ENCODE peak calls at places on chromosomes 7 and 10, in five cellular contexts. H is left lung, V is IMR-90, N is AG09309, C is HFF-Myc. T is an unnamed sample.

GRCh38 chr7:74063223-74063641 is 20.4 kb upstream of the LIMK1 start:
- DNase-seq in C (no peak), V (no peak), N (no peak), H (peak), T (no peak)

GRCh38 chr10:98950106-98950505 is 285.5 kb downstream of the HPSE2 start:
- DNase-seq in V (no peak), H (no peak), C (no peak), N (no peak), T (no peak)

GRCh38 chr7:50359258-50359994 is 54.9 kb downstream of the IKZF1 start:
- DNase-seq in C (no peak), N (no peak), H (no peak), V (no peak), T (no peak)

GRCh38 chr7:19958309-19958896 is 185.0 kb upstream of the TMEM196 start:
- DNase-seq in C (no peak), V (peak), N (peak), H (no peak), T (no peak)

GRCh38 chr7:32531402-32531801 is 36.1 kb downstream of the AVL9 start:
- DNase-seq in N (no peak), V (no peak), H (no peak), C (no peak), T (no peak)

GRCh38 chr10:82221750-82222149 is 346.8 kb downstream of the NRG3 start:
- DNase-seq in H (no peak), N (no peak), V (no peak), C (no peak), T (no peak)

GRCh38 chr10:17597386-17597785 is 19.8 kb downstream of the HACD1 start:
- DNase-seq in C (no peak), H (no peak), N (no peak), V (no peak), T (no peak)

GRCh38 chr7:84939888-84940287 is 247.0 kb downstream of the SEMA3D start:
- DNase-seq in H (peak), C (no peak), V (no peak), N (no peak), T (peak)

GRCh38 chr7:50679218-50680007 is 103.3 kb downstream of the GRB10 start:
- DNase-seq in C (peak), H (no peak), V (peak), N (no peak), T (no peak)

GRCh38 chr7:2808891-2809660 is 35.0 kb downstream of the GNA12 start:
- DNase-seq in N (no peak), V (no peak), C (no peak), H (no peak), T (no peak)

GRCh38 chr7:74657692-74658170 is at the start of gene GTF2I:
- DNase-seq in V (no peak), C (no peak), N (no peak), H (peak), T (no peak)

GRCh38 chr7:89926721-89927120 is 227.5 kb upstream of the STEAP1 start:
- DNase-seq in C (no peak), N (no peak), V (no peak), H (no peak), T (no peak)

GRCh38 chr10:116587878-116588590 is 2.7 kb upstream of the PNLIPRP1 start:
- DNase-seq in C (no peak), V (no peak), H (no peak), N (no peak), T (no peak)

GRCh38 chr7:30135551-30136271 is 925 bp downstream of the MTURN start:
- DNase-seq in N (no peak), C (no peak), H (peak), V (peak), T (peak)

GRCh38 chr7:17007841-17008240 is 126.1 kb upstream of the AGR3 start:
- DNase-seq in V (no peak), H (no peak), N (no peak), C (no peak), T (no peak)

GRCh38 chr10:6416892-6417512 is 163.1 kb downstream of the PRKCQ start:
- DNase-seq in N (no peak), H (no peak), C (peak), V (peak), T (no peak)

GRCh38 chr10:17217661-17218306 is 10.3 kb upstream of the VIM start:
- DNase-seq in V (peak), H (no peak), N (peak), C (no peak), T (no peak)

GRCh38 chr10:56178210-56178609 is 182.8 kb downstream of the ZWINT start:
- DNase-seq in N (no peak), H (no peak), C (no peak), V (no peak), T (no peak)

GRCh38 chr10:76942556-76943416 is 694.8 kb downstream of the KCNMA1 start:
- DNase-seq in H (no peak), N (no peak), C (no peak), V (peak), T (no peak)

GRCh38 chr10:90318659-90319058 is 539.2 kb downstream of the HTR7 start:
- DNase-seq in V (no peak), C (no peak), N (no peak), H (no peak), T (no peak)

GRCh38 chr7:40604601-40605438 is 470.0 kb downstream of the SUGCT start:
- DNase-seq in H (peak), N (no peak), V (peak), C (no peak), T (peak)

GRCh38 chr10:129491123-129491734 is 24.2 kb downstream of the MGMT start:
- DNase-seq in N (no peak), C (no peak), V (peak), H (no peak), T (no peak)

GRCh38 chr7:67100956-67101361 is 104.3 kb downstream of the TYW1 start:
- DNase-seq in N (no peak), C (no peak), V (no peak), H (no peak), T (no peak)

GRCh38 chr7:86559096-86559495 is 84.6 kb upstream of the GRM3 start:
- DNase-seq in C (no peak), H (no peak), V (no peak), N (no peak), T (no peak)

GRCh38 chr10:14184841-14185500 is 145.8 kb downstream of the FRMD4A start:
- DNase-seq in H (no peak), V (peak), C (no peak), N (no peak), T (peak)

GRCh38 chr10:63115732-63116383 is 17.3 kb upstream of the NRBF2 start:
- DNase-seq in C (no peak), H (no peak), N (peak), V (peak), T (no peak)

GRCh38 chr10:47223236-47223635 is 76.8 kb upstream of the GDF10 start:
- DNase-seq in N (no peak), H (no peak), C (no peak), V (no peak), T (no peak)

GRCh38 chr7:29806131-29806792 is at the start of gene WIPF3:
- DNase-seq in C (no peak), H (peak), V (no peak), N (no peak), T (no peak)

GRCh38 chr10:121436630-121437311 is 161.5 kb downstream of the FGFR2 start:
- DNase-seq in V (no peak), H (no peak), C (no peak), N (no peak), T (no peak)
- H3K4me3 ChIP-seq in V (no peak), H (no peak), C (no peak), N (no peak), T (no peak)

GRCh38 chr10:4545077-4545476 is 280.9 kb upstream of the AKR1E2 start:
- DNase-seq in C (no peak), V (no peak), N (no peak), H (no peak), T (no peak)

GRCh38 chr10:4538016-4538415 is 288.0 kb upstream of the AKR1E2 start:
- DNase-seq in V (no peak), H (no peak), N (no peak), C (no peak), T (no peak)

GRCh38 chr10:4546500-4546899 is 279.5 kb upstream of the AKR1E2 start:
- DNase-seq in H (no peak), N (peak), C (peak), V (peak), T (no peak)

GRCh38 chr10:4543943-4544540 is 282.0 kb upstream of the AKR1E2 start:
- DNase-seq in C (no peak), V (no peak), N (no peak), H (no peak), T (no peak)

GRCh38 chr10:4541292-4541691 is 284.7 kb upstream of the AKR1E2 start:
- DNase-seq in H (no peak), V (peak), N (peak), C (peak), T (no peak)
- H3K4me3 ChIP-seq in H (no peak), V (no peak), N (no peak), C (no peak), T (no peak)

DNA sequence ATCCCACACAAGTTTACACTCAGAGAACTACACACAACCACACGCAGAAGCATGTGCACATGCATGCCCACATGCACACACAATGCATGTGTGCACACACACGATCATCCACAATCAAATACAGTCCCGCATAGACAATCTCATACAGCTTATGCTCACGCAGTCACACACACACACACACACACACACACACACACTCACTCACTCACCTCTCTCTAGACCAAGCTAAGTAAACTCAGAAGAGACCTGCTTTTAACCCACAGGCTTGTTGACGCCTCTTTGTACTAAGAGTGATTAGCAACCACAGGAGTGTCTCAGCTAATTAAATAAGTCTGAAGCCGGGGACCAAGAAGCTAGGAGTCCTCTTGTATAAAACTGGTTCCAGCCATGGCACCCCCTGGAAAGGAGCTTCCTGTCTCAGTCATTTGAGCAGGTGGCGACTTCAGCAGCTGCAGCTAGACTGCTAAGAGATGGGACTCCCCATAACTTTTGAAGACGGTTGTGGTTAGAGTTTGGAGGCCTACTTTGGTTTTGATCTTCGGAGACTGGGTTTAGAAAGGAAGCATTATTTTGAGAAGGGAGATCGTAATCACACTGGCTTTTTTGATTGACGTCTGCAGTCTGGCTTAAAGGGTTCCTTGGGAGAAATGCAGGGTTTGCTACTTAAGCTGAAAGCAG is 82.3 kb upstream of the ADRB1 start:
- DNase-seq in N (no peak), V (no peak), C (no peak), H (no peak), T (peak)
- H3K4me3 ChIP-seq in N (no peak), V (no peak), C (no peak), H (no peak), T (no peak)

GRCh38 chr7:43884617-43885016 is 15.3 kb upstream of the MRPS24 start:
- DNase-seq in C (no peak), V (no peak), N (no peak), H (no peak), T (no peak)

GRCh38 chr7:43895847-43896415 is 10.5 kb downstream of the URGCP start:
- DNase-seq in N (no peak), C (no peak), V (no peak), H (no peak), T (no peak)

GRCh38 chr7:43888983-43889945 is 17.1 kb downstream of the URGCP start:
- DNase-seq in N (no peak), H (no peak), V (peak), C (no peak), T (no peak)

GRCh38 chr7:43891069-43891955 is 15.1 kb downstream of the URGCP start:
- DNase-seq in N (no peak), C (no peak), V (no peak), H (no peak), T (no peak)

GRCh38 chr7:43890468-43890867 is 15.9 kb downstream of the URGCP start:
- DNase-seq in V (no peak), N (no peak), H (no peak), C (no peak), T (no peak)
- H3K4me3 ChIP-seq in V (no peak), N (no peak), H (no peak), C (no peak), T (no peak)

GRCh38 chr10:103673616-103674015 is 180.1 kb downstream of the NEURL1 start:
- DNase-seq in V (no peak), H (no peak), N (no peak), C (no peak), T (no peak)

GRCh38 chr10:103672345-103672744 is 178.8 kb downstream of the NEURL1 start:
- DNase-seq in N (no peak), H (no peak), V (no peak), C (no peak), T (no peak)

GRCh38 chr10:103669944-103670343 is 176.4 kb downstream of the NEURL1 start:
- DNase-seq in N (no peak), V (no peak), H (no peak), C (no peak), T (no peak)

GRCh38 chr10:103671126-103671525 is 177.6 kb downstream of the NEURL1 start:
- DNase-seq in H (no peak), N (no peak), C (no peak), V (no peak), T (no peak)

GRCh38 chr10:103671561-103671960 is 178.1 kb downstream of the NEURL1 start:
- DNase-seq in V (no peak), H (no peak), C (no peak), N (no peak), T (no peak)
- H3K4me3 ChIP-seq in V (no peak), H (no peak), C (no peak), N (no peak), T (no peak)

GRCh38 chr7:65974191-65974801 is 7.7 kb downstream of the GUSB start:
- DNase-seq in H (no peak), C (no peak), V (no peak), N (no peak), T (no peak)

GRCh38 chr7:65975814-65976445 is 6.1 kb downstream of the GUSB start:
- DNase-seq in N (no peak), C (no peak), H (no peak), V (no peak), T (no peak)

GRCh38 chr7:65972976-65973375 is 9.0 kb downstream of the GUSB start:
- DNase-seq in V (no peak), C (no peak), H (no peak), N (no peak), T (no peak)

GRCh38 chr7:65976659-65977196 is 5.3 kb downstream of the GUSB start:
- DNase-seq in N (no peak), C (no peak), H (no peak), V (no peak), T (no peak)

DNA sequence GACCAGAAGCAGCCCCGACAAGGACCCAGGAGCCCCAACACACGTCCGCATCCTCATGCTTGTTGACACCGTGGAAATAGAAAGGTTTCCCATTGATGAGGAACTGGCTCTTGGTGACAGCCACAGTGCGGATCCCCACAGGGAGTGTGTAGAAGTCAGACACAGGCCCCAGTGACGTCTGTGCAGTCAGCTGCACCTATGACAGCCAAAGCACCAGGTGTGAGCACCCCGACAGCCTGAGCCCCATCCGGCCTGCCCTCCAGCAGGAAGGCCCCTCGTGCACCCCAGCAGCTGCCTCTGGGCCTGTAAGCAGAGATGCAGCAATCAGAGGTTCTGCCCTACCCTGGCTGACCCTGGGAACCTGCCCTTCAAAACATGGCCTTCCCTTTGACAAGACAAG is 7.1 kb downstream of the GUSB start:
- DNase-seq in C (no peak), V (no peak), N (no peak), H (no peak), T (no peak)
- H3K4me3 ChIP-seq in C (no peak), V (no peak), N (no peak), H (no peak), T (no peak)

GRCh38 chr10:133226251-133226808 is 3.7 kb upstream of the UTF1 start:
- DNase-seq in V (no peak), N (no peak), H (no peak), C (no peak), T (no peak)

GRCh38 chr10:133224076-133224475 is 5.9 kb upstream of the UTF1 start:
- DNase-seq in C (no peak), H (no peak), V (no peak), N (no peak), T (no peak)

GRCh38 chr10:133227256-133227655 is 2.8 kb upstream of the UTF1 start:
- DNase-seq in C (no peak), V (no peak), N (no peak), H (no peak), T (no peak)

GRCh38 chr10:133225707-133226191 is 4.3 kb upstream of the UTF1 start:
- DNase-seq in H (no peak), V (no peak), C (no peak), N (no peak), T (peak)

DNA sequence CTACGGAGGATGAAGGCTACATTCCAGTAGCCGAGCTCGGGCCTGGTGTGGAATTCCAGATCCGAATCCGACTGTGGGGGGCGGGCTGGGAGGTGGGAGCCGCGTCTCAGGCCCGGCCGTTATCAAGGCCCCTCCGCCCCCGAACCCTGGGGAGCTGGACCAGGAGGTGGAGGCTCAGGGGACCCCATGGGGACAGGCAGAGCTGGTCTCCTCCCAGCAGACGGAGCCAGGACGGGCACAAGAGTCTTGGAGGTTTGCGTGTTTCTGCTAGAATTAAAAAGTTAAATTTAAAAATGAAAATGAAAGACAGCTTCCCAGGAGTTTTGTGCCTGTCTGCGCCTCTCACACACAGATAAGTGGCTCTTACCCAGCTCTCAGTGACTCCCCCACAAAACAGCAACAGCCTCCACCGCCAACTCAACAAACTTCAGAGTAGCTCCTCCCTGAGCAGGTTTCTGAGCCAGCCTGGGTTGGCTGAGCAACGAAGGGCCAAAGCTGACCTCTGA is 5.1 kb upstream of the UTF1 start:
- DNase-seq in N (no peak), H (no peak), V (no peak), C (no peak), T (no peak)
- H3K4me3 ChIP-seq in N (no peak), H (peak), V (no peak), C (no peak), T (peak)

DNA sequence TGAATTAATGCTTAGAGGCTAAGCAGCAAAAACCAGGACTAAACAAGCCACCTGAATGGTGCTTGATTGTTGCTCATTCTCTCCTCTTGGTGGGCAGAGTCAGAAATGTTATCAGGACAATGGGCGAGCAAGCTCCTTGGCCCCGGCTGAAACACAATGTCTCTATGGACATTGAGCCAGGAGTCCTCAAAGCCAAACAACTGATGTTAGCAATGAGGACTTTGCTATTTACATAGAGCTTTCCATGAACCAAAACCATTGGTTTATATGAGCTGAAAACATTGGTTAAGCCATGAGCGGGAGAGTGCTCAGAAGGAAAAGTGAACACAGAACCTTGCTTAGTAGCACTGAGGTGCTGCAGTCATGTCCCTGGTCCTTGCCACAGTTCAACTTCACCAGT is 21.5 kb upstream of the NPVF start:
- DNase-seq in H (no peak), V (no peak), C (no peak), N (no peak), T (no peak)
- H3K4me3 ChIP-seq in H (no peak), V (no peak), C (no peak), N (no peak), T (no peak)

DNA sequence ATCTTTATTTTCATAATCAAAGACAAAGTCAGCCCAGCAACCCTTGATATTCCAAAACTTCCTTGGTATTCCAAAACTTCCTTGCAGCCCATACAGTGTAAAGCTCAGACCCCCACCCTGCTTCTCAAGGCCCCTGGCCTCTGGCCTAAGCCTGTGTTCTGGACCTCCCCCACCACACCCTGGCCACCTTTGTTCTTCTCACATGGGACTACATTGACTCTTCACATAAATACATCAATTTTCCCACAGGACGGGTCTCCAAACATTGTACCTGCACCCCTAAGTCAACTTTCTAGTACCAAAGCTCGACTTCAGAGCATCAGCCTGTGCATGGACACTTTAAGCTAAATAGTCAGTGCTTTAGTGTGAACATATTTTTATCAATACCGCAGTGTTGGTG is 40.7 kb downstream of the DRGX start:
- DNase-seq in C (no peak), V (no peak), H (no peak), N (no peak), T (no peak)
- H3K4me3 ChIP-seq in C (no peak), V (no peak), H (no peak), N (no peak), T (no peak)

DNA sequence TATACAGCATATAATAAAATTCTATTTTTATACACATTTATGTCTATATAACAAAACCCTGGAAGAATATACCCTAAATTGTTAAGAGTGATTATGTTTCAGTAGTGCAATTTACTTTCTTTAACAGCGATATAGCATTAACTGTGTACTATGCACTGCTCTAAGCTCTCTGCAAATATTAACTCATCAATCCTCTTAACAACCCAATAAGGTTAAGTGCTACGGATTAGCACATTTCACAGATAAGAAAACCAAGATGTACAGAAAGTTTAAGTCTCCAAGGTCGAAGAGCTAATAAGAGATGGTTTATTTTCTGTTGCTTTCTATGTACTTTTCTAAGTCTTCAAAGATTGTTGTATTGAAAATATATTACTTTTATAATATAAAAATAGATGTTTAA is 95.8 kb downstream of the SEMA3C start:
- DNase-seq in H (no peak), V (no peak), C (no peak), N (no peak), T (no peak)
- H3K4me3 ChIP-seq in H (no peak), V (no peak), C (no peak), N (no peak), T (no peak)

T was measured in GM06990.